ENCODE peak calls at places on chromosomes 12 and 14, in eight cellular contexts. Y is neural progenitor cell; E is HFF-Myc; Z is upper lobe of right lung; X is A549; A is fibroblast of the aortic adventitia; U is nephron progenitor cell; V is CD4-positive, alpha-beta T cell. W is an unnamed sample.
A peak's percentile ranks its signal among the peaks of the same experiment; 100 is the strongest.

GRCh38 chr12:92719674-92720073 is 16.9 kb downstream of the PLEKHG7 start:
- DNase-seq in Y (no peak), E (no peak), Z (no peak), X (no peak), A (peak; percentile 50), U (no peak), V (no peak), W (no peak)

GRCh38 chr14:103395245-103395644 is 10.0 kb downstream of the MARK3 start:
- DNase-seq in Y (no peak), E (no peak), Z (no peak), X (no peak), A (no peak), U (no peak), V (no peak), W (no peak)

GRCh38 chr12:123142948-123143752 is 7.7 kb downstream of the PITPNM2 start:
- DNase-seq in Y (peak; percentile 18), E (no peak), Z (peak; percentile 80), X (no peak), A (no peak), U (no peak), V (no peak), W (no peak)

GRCh38 chr12:212799-213526 is 994 bp downstream of the SLC6A12 start:
- DNase-seq in Y (no peak), E (no peak), Z (no peak), X (no peak), A (peak; percentile 5), U (no peak), V (no peak), W (no peak)

GRCh38 chr14:103108749-103109207 is 14.3 kb downstream of the EXOC3L4 start:
- DNase-seq in Y (no peak), E (no peak), Z (no peak), X (no peak), A (peak; percentile 56), U (no peak), V (no peak), W (no peak)

GRCh38 chr12:78680596-78680995 is 184.0 kb upstream of the SYT1 start:
- DNase-seq in Y (peak; percentile 25), E (no peak), Z (no peak), X (no peak), A (no peak), U (no peak), V (no peak), W (no peak)

GRCh38 chr12:94649349-94650142 is 811 bp downstream of the TMCC3 start:
- DNase-seq in Y (peak; percentile 68), E (no peak), Z (peak; percentile 83), X (peak; percentile 34), A (peak; percentile 51), U (peak; percentile 71), V (peak; percentile 39), W (peak; percentile 59)

GRCh38 chr12:65781681-65782269 is 42.5 kb upstream of the HMGA2 start:
- DNase-seq in Y (no peak), E (no peak), Z (no peak), X (no peak), A (no peak), U (no peak), V (no peak), W (no peak)

GRCh38 chr12:6644903-6645302 is 2.3 kb downstream of the ACRBP start:
- DNase-seq in Y (peak; percentile 57), E (no peak), Z (no peak), X (no peak), A (peak; percentile 13), U (peak; percentile 21), V (no peak), W (no peak)

GRCh38 chr14:67999290-67999689 is 179.7 kb downstream of the RAD51B start:
- DNase-seq in Y (no peak), E (no peak), Z (no peak), X (no peak), A (peak; percentile 87), U (no peak), V (no peak), W (no peak)

GRCh38 chr14:73723799-73724621 is 9.8 kb upstream of the PNMA1 start:
- DNase-seq in Y (peak; percentile 38), E (peak; percentile 64), Z (peak; percentile 80), X (peak; percentile 74), A (peak; percentile 100), U (no peak), V (no peak), W (no peak)

GRCh38 chr12:121893901-121894540 is 5.4 kb downstream of the PSMD9 start:
- DNase-seq in Y (no peak), E (peak; percentile 54), Z (no peak), X (peak; percentile 65), A (peak; percentile 77), U (no peak), V (no peak), W (no peak)

GRCh38 chr12:121888083-121888477 is 510 bp upstream of the PSMD9 start:
- DNase-seq in Y (no peak), E (no peak), Z (no peak), X (no peak), A (no peak), U (no peak), V (no peak), W (no peak)

GRCh38 chr12:121889267-121889624 is 656 bp downstream of the PSMD9 start:
- DNase-seq in Y (no peak), E (no peak), Z (no peak), X (no peak), A (no peak), U (no peak), V (no peak), W (no peak)

GRCh38 chr12:121892673-121893561 is 4.3 kb downstream of the PSMD9 start:
- DNase-seq in Y (no peak), E (no peak), Z (no peak), X (no peak), A (no peak), U (no peak), V (no peak), W (no peak)

DNA sequence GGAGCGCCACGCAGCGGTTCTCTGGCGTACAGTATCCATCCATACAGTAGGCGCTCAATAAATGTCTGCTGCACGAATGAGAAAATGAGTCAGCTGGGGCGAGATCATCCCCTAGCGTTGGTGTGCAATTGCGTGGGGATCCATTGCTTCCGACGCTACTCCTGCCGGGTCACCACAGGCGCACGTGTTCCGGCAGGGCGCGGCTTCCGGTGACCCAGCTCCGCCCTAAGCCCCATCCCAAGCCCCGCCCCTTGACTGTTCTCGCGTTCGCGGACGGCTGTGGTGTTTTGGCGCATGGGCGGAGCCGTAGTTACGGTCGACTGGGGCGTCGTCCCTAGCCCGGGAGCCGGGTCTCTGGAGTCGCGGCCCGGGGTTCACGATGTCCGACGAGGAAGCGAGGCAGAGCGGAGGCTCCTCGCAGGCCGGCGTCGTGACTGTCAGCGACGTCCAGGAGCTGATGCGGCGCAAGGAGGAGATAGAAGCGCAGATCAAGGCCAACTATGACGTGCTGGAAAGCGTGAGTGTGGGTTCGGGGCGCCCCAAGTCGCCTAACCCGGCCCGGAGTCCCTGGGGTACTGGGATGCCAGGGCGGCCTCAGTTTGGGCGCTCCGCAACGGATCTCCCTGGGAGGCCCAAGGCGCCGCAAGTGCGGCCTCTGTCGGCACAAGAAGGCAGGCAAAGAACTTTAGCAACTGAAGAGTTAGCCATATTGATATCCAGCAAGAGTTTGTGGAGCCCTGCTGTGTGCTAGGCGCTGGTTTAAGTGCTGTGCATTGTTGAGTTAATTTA is at the start of gene PSMD9:
- DNase-seq in Y (peak; percentile 98), E (peak; percentile 93), Z (peak; percentile 99), X (peak; percentile 97), A (peak; percentile 99), U (peak; percentile 98), V (peak; percentile 99), W (peak; percentile 95)
- TF ChIP-seq CTCF in Y (peak; percentile 69), E (peak; percentile 78), Z (peak; percentile 65), X (peak; percentile 65), A (peak; percentile 86), U (peak; percentile 56), V (peak; percentile 21), W (peak; percentile 75)

GRCh38 chr12:132342322-132342721 is 12.9 kb upstream of the GALNT9 start:
- DNase-seq in Y (peak; percentile 63), E (no peak), Z (no peak), X (peak; percentile 67), A (no peak), U (peak; percentile 61), V (no peak), W (no peak)
- TF ChIP-seq CTCF in Y (peak; percentile 56), E (no peak), Z (peak; percentile 21), X (peak; percentile 10), A (no peak), U (peak; percentile 54), V (peak; percentile 27), W (peak; percentile 62)

GRCh38 chr12:9754097-9754964 is 6.4 kb downstream of the CD69 start:
- DNase-seq in Y (no peak), E (no peak), Z (no peak), X (no peak), A (no peak), U (no peak), V (no peak), W (no peak)

GRCh38 chr12:9751204-9752144 is 9.2 kb downstream of the CD69 start:
- DNase-seq in Y (peak; percentile 14), E (no peak), Z (no peak), X (peak; percentile 36), A (peak; percentile 27), U (no peak), V (no peak), W (no peak)

GRCh38 chr12:9752145-9752717 is 8.5 kb downstream of the CD69 start:
- DNase-seq in Y (no peak), E (no peak), Z (no peak), X (no peak), A (no peak), U (no peak), V (no peak), W (no peak)

GRCh38 chr12:9753042-9753820 is 7.5 kb downstream of the CD69 start:
- DNase-seq in Y (no peak), E (no peak), Z (no peak), X (no peak), A (no peak), U (no peak), V (no peak), W (no peak)

DNA sequence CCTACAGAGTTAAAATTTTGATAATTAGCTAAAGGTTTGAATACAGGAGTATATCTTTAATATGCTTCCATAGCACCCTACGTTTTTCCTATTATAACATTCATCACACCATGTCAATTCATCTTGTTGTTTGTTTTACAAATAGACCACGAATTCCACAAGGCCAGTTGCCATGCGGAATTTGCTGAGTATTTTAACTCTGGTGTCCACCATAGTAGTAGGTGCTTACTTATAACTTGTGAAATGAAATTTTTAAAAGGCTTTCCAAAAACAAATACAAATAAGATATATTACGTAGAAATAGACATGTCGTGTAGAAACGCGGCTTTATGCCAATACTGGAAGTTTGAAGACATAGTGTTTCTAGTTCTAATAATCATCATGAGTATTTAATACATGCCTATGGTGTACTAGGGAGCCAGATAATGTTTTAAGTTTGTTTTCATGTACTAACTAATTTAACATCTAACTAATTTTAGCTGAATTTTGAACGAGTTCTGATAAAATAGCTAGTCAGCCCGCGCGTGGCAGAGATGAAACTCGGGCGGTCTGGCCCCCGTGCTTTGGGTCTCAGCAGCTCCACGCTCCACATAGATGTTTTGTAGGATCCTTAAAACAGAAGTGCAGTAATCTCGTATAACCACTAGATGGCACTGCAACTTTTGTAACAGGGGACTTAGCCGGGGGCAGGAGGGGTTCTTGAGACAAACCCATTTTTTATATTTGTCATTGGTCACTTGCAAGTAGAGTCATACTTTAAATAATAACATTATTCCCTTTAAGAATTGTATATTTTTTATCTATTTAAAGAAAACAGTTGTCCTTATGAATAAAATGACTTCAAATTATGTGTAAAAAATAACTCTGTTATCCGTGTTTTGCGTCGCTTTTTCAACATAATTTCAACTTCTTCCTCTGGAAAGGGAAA is 10.2 kb downstream of the CD69 start:
- DNase-seq in Y (peak; percentile 79), E (peak; percentile 30), Z (no peak), X (peak; percentile 74), A (peak; percentile 67), U (peak; percentile 48), V (peak; percentile 48), W (peak; percentile 44)
- TF ChIP-seq CTCF in Y (peak; percentile 92), E (peak; percentile 74), Z (peak; percentile 83), X (peak; percentile 75), A (peak; percentile 82), U (peak; percentile 94), V (peak; percentile 86), W (peak; percentile 100)

GRCh38 chr12:38664661-38665269 is 240.6 kb downstream of the CPNE8 start:
- DNase-seq in Y (peak; percentile 44), E (no peak), Z (no peak), X (no peak), A (peak; percentile 35), U (no peak), V (no peak), W (no peak)
- TF ChIP-seq CTCF in Y (peak; percentile 77), E (peak; percentile 34), Z (peak; percentile 38), X (peak; percentile 59), A (peak; percentile 74), U (peak; percentile 53), V (no peak), W (peak; percentile 67)